ENCODE peak calls at places on chromosomes 12 and 14, in seven cellular contexts. L, U, S, A, C, X and Z are unnamed samples.

GRCh38 chr12:104529130-104529874 is 72.6 kb downstream of the CHST11 start:
- DNase-seq in U (no peak), C (no peak), S (no peak), X (no peak), A (no peak), L (no peak), Z (no peak)

GRCh38 chr14:75069021-75069810 is at the start of gene ZC2HC1C:
- DNase-seq in X (peak), L (peak), C (peak), A (peak), S (peak), U (peak), Z (peak)

GRCh38 chr12:92988622-92989130 is 59.6 kb upstream of the EEA1 start:
- DNase-seq in A (no peak), U (no peak), S (no peak), L (no peak), X (no peak), C (no peak), Z (no peak)

GRCh38 chr14:48261436-48261835 is 586.0 kb upstream of the MDGA2 start:
- DNase-seq in A (no peak), C (no peak), S (no peak), L (no peak), X (no peak), U (no peak), Z (no peak)

GRCh38 chr12:64059685-64060084 is 162.4 kb downstream of the KICS2 start:
- DNase-seq in X (no peak), A (no peak), U (no peak), L (no peak), S (no peak), C (no peak), Z (no peak)

GRCh38 chr14:66233571-66233970 is 252.6 kb upstream of the CCDC196 start:
- DNase-seq in C (no peak), A (no peak), L (no peak), X (no peak), U (no peak), S (no peak), Z (no peak)

GRCh38 chr14:55611859-55612258 is 31.9 kb downstream of the KTN1 start:
- DNase-seq in U (no peak), X (no peak), L (no peak), C (no peak), A (no peak), S (no peak), Z (no peak)

GRCh38 chr14:89851031-89851430 is 103.5 kb downstream of the EFCAB11 start:
- DNase-seq in U (no peak), X (no peak), A (no peak), C (no peak), S (no peak), L (no peak), Z (no peak)

GRCh38 chr14:28763914-28764848 is 2.4 kb upstream of the FOXG1 start:
- DNase-seq in C (no peak), L (no peak), A (no peak), X (no peak), U (no peak), S (no peak), Z (no peak)

GRCh38 chr14:55249423-55249822 is 21.8 kb upstream of the FBXO34 start:
- DNase-seq in C (no peak), L (no peak), U (peak), X (no peak), A (no peak), S (no peak), Z (no peak)

GRCh38 chr14:29627141-29627540 is 300.5 kb downstream of the PRKD1 start:
- DNase-seq in X (no peak), A (no peak), L (no peak), S (no peak), U (peak), C (no peak), Z (no peak)

GRCh38 chr12:6936378-6936638 is 7.3 kb upstream of the RNU7-1 start:
- DNase-seq in U (no peak), S (no peak), X (no peak), L (no peak), A (no peak), C (no peak), Z (no peak)

GRCh38 chr12:15497621-15498285 is 175.4 kb downstream of the PTPRO start:
- DNase-seq in X (no peak), L (no peak), A (no peak), C (no peak), U (no peak), S (no peak), Z (no peak)

GRCh38 chr12:15494329-15495046 is 172.2 kb downstream of the PTPRO start:
- DNase-seq in U (no peak), L (no peak), S (no peak), A (no peak), C (no peak), X (no peak), Z (no peak)

GRCh38 chr12:15496738-15497137 is 174.4 kb downstream of the PTPRO start:
- DNase-seq in U (no peak), A (no peak), X (no peak), C (no peak), S (no peak), L (no peak), Z (no peak)

GRCh38 chr12:15495742-15496141 is 173.4 kb downstream of the PTPRO start:
- DNase-seq in C (no peak), X (no peak), S (no peak), U (no peak), A (no peak), L (no peak), Z (no peak)
- TF ChIP-seq POLR2A in C (no peak), X (no peak), S (no peak), U (no peak), A (no peak), L (no peak), Z (no peak)

GRCh38 chr12:57846577-57847319 is at the start of gene CTDSP2:
- DNase-seq in S (peak), X (peak), U (peak), C (peak), A (peak), L (peak), Z (peak)
- TF ChIP-seq POLR2A in S (peak), X (peak), U (peak), C (peak), A (peak), L (peak), Z (peak)

GRCh38 chr12:45214071-45214470 is 1.8 kb upstream of the ANO6 start:
- DNase-seq in S (no peak), C (no peak), A (no peak), U (no peak), X (no peak), L (no peak), Z (no peak)

GRCh38 chr12:45216983-45217485 is 1.1 kb downstream of the ANO6 start:
- DNase-seq in X (no peak), C (no peak), U (no peak), A (no peak), S (no peak), L (no peak), Z (no peak)

GRCh38 chr12:45216297-45216982 is 545 bp downstream of the ANO6 start:
- DNase-seq in S (peak), A (peak), U (peak), C (peak), L (peak), X (peak), Z (peak)

GRCh38 chr12:45214739-45215418 is 1.0 kb upstream of the ANO6 start:
- DNase-seq in X (no peak), S (no peak), L (no peak), C (peak), A (no peak), U (peak), Z (no peak)

GRCh38 chr12:45215419-45216296 is at the start of gene ANO6:
- DNase-seq in U (peak), S (peak), A (peak), L (peak), C (peak), X (peak), Z (peak)
- TF ChIP-seq POLR2A in U (peak), S (peak), A (no peak), L (peak), C (peak), X (peak), Z (no peak)

GRCh38 chr12:121795029-121795977 is 1.8 kb upstream of the RHOF start:
- DNase-seq in L (peak), S (peak), U (peak), X (peak), C (peak), A (peak), Z (peak)

GRCh38 chr12:121794532-121795028 is 1.1 kb upstream of the RHOF start:
- DNase-seq in A (no peak), C (peak), L (no peak), S (peak), X (no peak), U (no peak), Z (no peak)

GRCh38 chr12:121793501-121793835 is at the start of gene RHOF:
- DNase-seq in U (no peak), C (no peak), A (no peak), S (peak), X (no peak), L (peak), Z (no peak)

GRCh38 chr12:121792607-121793500 is 634 bp downstream of the RHOF start:
- DNase-seq in A (no peak), L (peak), C (no peak), S (peak), X (no peak), U (no peak), Z (no peak)

GRCh38 chr12:121793836-121794531 is 496 bp upstream of the RHOF start:
- DNase-seq in A (peak), X (peak), L (peak), S (peak), U (peak), C (peak), Z (peak)
- TF ChIP-seq POLR2A in A (no peak), X (no peak), L (no peak), S (peak), U (peak), C (peak), Z (no peak)

GRCh38 chr12:20369164-20370000 is 1.0 kb downstream of the PDE3A start:
- DNase-seq in C (peak), A (peak), S (peak), X (peak), U (peak), L (peak), Z (peak)
- TF ChIP-seq POLR2A in C (no peak), A (no peak), S (peak), X (peak), U (no peak), L (peak), Z (no peak)

GRCh38 chr12:120496353-120497340 is 734 bp downstream of the DYNLL1 start:
- DNase-seq in L (peak), U (peak), A (peak), X (peak), C (peak), S (peak), Z (peak)

GRCh38 chr12:120500577-120500976 is 4.7 kb downstream of the DYNLL1 start:
- DNase-seq in A (no peak), U (peak), L (no peak), X (no peak), C (no peak), S (no peak), Z (no peak)

GRCh38 chr12:120495723-120496352 is at the start of gene DYNLL1:
- DNase-seq in C (peak), L (peak), X (peak), S (peak), A (peak), U (peak), Z (peak)

GRCh38 chr12:120497524-120498150 is 1.7 kb downstream of the DYNLL1 start:
- DNase-seq in C (no peak), S (peak), X (no peak), U (peak), A (no peak), L (no peak), Z (no peak)

DNA sequence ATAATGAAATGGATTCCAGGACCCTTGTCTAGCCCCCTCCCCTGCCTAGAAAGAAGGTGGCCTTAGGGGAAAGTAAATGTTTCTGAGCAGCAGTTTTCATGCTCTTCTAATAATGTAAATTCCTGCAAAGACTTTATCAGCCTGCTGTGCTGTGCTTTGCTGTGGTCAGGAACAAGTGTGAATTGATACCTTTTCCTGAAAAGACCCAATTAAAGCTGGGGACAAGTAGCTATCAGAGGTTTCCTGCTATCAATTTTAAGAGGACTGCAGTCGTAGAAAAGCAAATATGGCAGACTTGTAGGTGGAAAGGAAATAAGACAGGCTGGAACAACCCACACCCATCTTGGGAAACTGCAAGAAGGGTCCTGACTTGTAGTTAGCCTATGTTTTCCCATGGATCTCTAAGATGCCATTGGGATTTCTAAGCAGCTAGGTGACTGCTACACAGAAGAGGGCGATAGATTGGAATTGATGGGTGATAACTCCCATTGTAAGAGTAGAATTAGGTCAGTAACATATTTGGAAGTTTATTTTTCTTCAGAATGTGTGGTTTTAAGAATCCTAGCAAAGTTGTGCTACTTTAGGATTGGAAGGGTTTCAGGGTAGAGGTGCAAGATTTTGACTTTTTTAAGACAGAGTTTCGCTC is 3.1 kb downstream of the DYNLL1 start:
- DNase-seq in S (no peak), A (no peak), U (no peak), X (no peak), C (no peak), L (no peak), Z (no peak)
- TF ChIP-seq POLR2A in S (no peak), A (no peak), U (no peak), X (no peak), C (no peak), L (no peak), Z (no peak)

GRCh38 chr12:96194572-96194889 is 356 bp downstream of the ELK3 start:
- DNase-seq in A (no peak), U (no peak), C (no peak), L (no peak), X (no peak), S (no peak), Z (no peak)
- TF ChIP-seq POLR2A in A (no peak), U (no peak), C (no peak), L (no peak), X (no peak), S (no peak), Z (no peak)

DNA sequence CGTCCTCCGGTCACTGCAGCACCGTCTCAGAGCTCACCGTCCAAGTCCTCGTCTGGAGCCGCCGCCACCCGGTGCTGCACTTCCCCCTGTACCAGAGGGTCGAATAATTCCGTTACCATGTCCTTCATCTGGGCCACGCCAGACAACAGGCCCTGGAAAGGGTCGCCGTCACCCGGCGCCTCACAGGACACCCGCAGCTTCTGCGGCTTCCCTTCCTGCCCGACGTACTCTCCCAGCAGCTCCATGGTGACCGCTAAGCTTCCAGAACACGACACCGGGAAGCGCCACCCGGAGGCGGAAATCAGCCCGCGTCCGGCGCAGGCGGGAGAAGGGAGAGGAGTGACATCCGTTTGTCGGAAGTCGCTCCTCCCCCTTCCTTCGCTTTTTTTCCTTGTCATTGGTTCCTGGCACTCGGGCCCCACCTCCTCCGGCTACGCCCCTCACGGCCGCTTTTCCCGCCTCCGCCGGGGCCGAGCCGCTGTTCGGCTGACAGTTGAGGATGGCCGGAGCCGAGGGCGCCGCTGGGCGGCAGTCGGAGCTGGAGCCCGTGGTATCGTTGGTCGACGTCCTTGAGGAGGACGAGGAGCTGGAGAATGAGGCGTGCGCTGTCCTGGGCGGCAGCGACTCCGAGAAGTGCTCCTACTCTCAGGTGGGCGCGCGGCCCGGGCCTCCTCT is at the start of the genes GON7 and UBR7:
- DNase-seq in S (peak), U (peak), L (peak), X (peak), A (peak), C (peak), Z (peak)
- TF ChIP-seq POLR2A in S (peak), U (peak), L (peak), X (peak), A (peak), C (peak), Z (no peak)